ENCODE peak calls at places on chromosomes 3 and 15, in seven cellular contexts. E is H1, L is IMR-90, P is mesenchymal stem cell, X is mesendoderm, H is H9, K is trophoblast cell. B is an unnamed sample.

GRCh38 chr3:140177943-140178342 is 243.0 kb downstream of the CLSTN2 start:
- DNase-seq in E (no peak), H (no peak), L (no peak), K (no peak), P (no peak), X (no peak), B (no peak)

GRCh38 chr3:4977001-4977888 is 2.0 kb upstream of the BHLHE40 start:
- DNase-seq in L (peak), P (peak), E (peak), X (peak), K (peak), H (peak), B (no peak)

GRCh38 chr3:46904303-46905190 is 27.0 kb downstream of the PTH1R start:
- DNase-seq in H (no peak), E (no peak), L (no peak), K (no peak), X (no peak), P (no peak), B (no peak)

GRCh38 chr3:14295777-14296176 is 106.6 kb upstream of the SLC6A6 start:
- DNase-seq in H (no peak), L (peak), K (peak), X (no peak), E (no peak), P (peak), B (no peak)

GRCh38 chr15:67945951-67946700 is 106.3 kb upstream of the RNU6-1 start:
- DNase-seq in K (peak), X (peak), H (peak), L (peak), P (peak), E (peak), B (peak)

GRCh38 chr3:99700637-99701268 is 62.4 kb downstream of the COL8A1 start:
- DNase-seq in P (peak), H (no peak), X (no peak), E (no peak), L (peak), K (peak), B (no peak)

GRCh38 chr3:153621988-153622387 is 460.0 kb downstream of the RAP2B start:
- DNase-seq in L (no peak), P (no peak), K (no peak), H (no peak), X (no peak), E (no peak), B (no peak)

GRCh38 chr15:96262097-96262496 is 68.4 kb upstream of the NR2F2 start:
- DNase-seq in X (no peak), E (no peak), L (peak), H (no peak), K (no peak), P (no peak), B (no peak)

GRCh38 chr15:60945196-60945595 is 283.9 kb downstream of the RORA start:
- DNase-seq in H (no peak), L (no peak), E (no peak), X (no peak), P (no peak), K (no peak), B (no peak)

GRCh38 chr15:99976811-99977271 is 243.6 kb upstream of the LYSMD4 start:
- DNase-seq in L (peak), P (peak), K (peak), H (no peak), E (no peak), X (no peak), B (no peak)

GRCh38 chr15:38002883-38003477 is 68.5 kb downstream of the TMCO5A start:
- DNase-seq in H (peak), K (peak), E (peak), P (peak), X (peak), L (peak), B (peak)

GRCh38 chr3:126620743-126621142 is 34.2 kb downstream of the TXNRD3 start:
- DNase-seq in X (no peak), H (no peak), P (peak), K (no peak), E (no peak), L (no peak), B (no peak)

GRCh38 chr15:52258461-52258860 is 37.1 kb downstream of the MYO5C start:
- DNase-seq in H (no peak), L (no peak), E (no peak), K (no peak), P (no peak), X (no peak), B (no peak)

GRCh38 chr3:64687781-64688515 is at the start of gene ADAMTS9:
- DNase-seq in X (peak), P (peak), E (peak), K (peak), H (peak), L (peak), B (peak)

GRCh38 chr3:180619723-180620122 is 17.8 kb downstream of the TTC14 start:
- DNase-seq in L (no peak), K (no peak), H (no peak), X (no peak), P (no peak), E (no peak), B (no peak)

GRCh38 chr3:183586477-183586876 is 31.0 kb upstream of the KLHL6 start:
- DNase-seq in E (no peak), H (no peak), L (no peak), X (no peak), K (no peak), P (no peak), B (no peak)

GRCh38 chr3:85737846-85738245 is 779.1 kb downstream of the CADM2 start:
- DNase-seq in E (no peak), X (peak), L (peak), K (peak), H (no peak), P (no peak), B (no peak)

GRCh38 chr3:126257174-126257573 is 76.8 kb upstream of the ALDH1L1 start:
- DNase-seq in K (no peak), L (no peak), H (no peak), E (no peak), P (no peak), X (no peak), B (no peak)

GRCh38 chr3:127858477-127858876 is 36.2 kb upstream of the MGLL start:
- DNase-seq in H (no peak), K (no peak), E (peak), X (no peak), P (no peak), L (no peak), B (no peak)

GRCh38 chr3:183468424-183468823 is 40.0 kb upstream of the MCF2L2 start:
- DNase-seq in H (no peak), X (no peak), L (no peak), K (no peak), E (no peak), P (no peak), B (no peak)

GRCh38 chr3:123338021-123338619 is 110.8 kb downstream of the ADCY5 start:
- DNase-seq in L (no peak), P (no peak), K (peak), H (no peak), X (no peak), E (no peak), B (no peak)

GRCh38 chr3:1183320-1184048 is 90.7 kb downstream of the CNTN6 start:
- DNase-seq in H (no peak), K (no peak), P (no peak), X (no peak), E (no peak), L (peak), B (no peak)

GRCh38 chr3:111668912-111669488 is 73.9 kb upstream of the ZBED2 start:
- DNase-seq in K (peak), P (peak), X (peak), E (no peak), H (no peak), L (peak), B (peak)

GRCh38 chr3:118097226-118097625 is 937.4 kb downstream of the IGSF11 start:
- DNase-seq in X (no peak), H (no peak), E (no peak), L (peak), K (no peak), P (no peak), B (no peak)
- H3K4ac ChIP-seq in X (no peak), H (no peak), E (no peak), L (no peak), K (no peak), P (no peak), B (no peak)

GRCh38 chr15:54659668-54660067 is 537.1 kb downstream of the RSL24D1 start:
- DNase-seq in X (no peak), K (no peak), P (no peak), E (no peak), L (no peak), H (no peak), B (no peak)
- H3K4ac ChIP-seq in X (no peak), K (no peak), P (no peak), E (no peak), L (no peak), H (no peak), B (no peak)

GRCh38 chr3:81713018-81713417 is 48.4 kb downstream of the GBE1 start:
- DNase-seq in X (no peak), P (peak), L (no peak), H (no peak), K (no peak), E (no peak), B (no peak)

GRCh38 chr3:81709606-81710005 is 51.8 kb downstream of the GBE1 start:
- DNase-seq in L (no peak), E (no peak), K (no peak), H (no peak), P (no peak), X (no peak), B (no peak)
- H3K4ac ChIP-seq in L (no peak), E (no peak), K (no peak), H (no peak), P (no peak), X (no peak), B (no peak)

DNA sequence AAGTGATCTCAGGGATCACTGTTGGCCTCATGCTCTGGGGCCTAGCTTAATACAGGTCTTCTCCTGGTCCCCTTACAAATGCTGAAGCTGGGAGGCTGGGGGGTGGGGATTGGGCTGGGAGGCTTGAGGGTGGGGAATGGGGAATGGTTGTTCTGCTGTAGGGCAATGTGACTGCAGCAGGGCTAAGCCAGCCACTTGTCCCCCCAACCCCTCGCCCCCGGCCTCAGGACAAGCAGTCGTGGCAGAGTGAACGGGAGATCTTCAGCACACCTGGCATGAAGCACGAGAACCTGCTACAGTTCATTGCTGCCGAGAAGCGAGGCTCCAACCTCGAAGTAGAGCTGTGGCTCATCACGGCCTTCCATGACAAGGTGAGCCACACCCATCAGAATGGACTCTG is 17.2 kb upstream of the EXOG start:
- DNase-seq in H (no peak), K (no peak), E (no peak), L (no peak), P (no peak), X (no peak), B (no peak)
- H3K4ac ChIP-seq in H (no peak), K (no peak), E (no peak), L (no peak), P (no peak), X (no peak), B (no peak)

GRCh38 chr15:65963911-65964482 is 94.7 kb downstream of the RAB11A start:
- DNase-seq in E (no peak), K (no peak), L (no peak), X (no peak), P (no peak), H (no peak), B (no peak)
- H3K4ac ChIP-seq in E (no peak), K (no peak), L (no peak), X (no peak), P (no peak), H (no peak), B (no peak)